ENCODE peak calls at places on chromosomes 6 and 20, in four cellular contexts. H is uterus, U is IMR-90, O is A549. I is an unnamed sample.

GRCh38 chr6:39361657-39362486 is 39.4 kb upstream of the KCNK16 start:
- DNase-seq in H (peak; percentile 47), U (peak; percentile 58), O (peak; percentile 51), I (peak; percentile 41)

GRCh38 chr6:35497571-35498406 is 910 bp upstream of the TEAD3 start:
- DNase-seq in U (peak; percentile 75), H (peak; percentile 85), O (peak; percentile 39), I (peak; percentile 71)

GRCh38 chr6:148285205-148285604 is 57.4 kb upstream of the SASH1 start:
- DNase-seq in U (no peak), H (no peak), O (no peak), I (no peak)

GRCh38 chr6:135212935-135213334 is 31.8 kb downstream of the MYB start:
- DNase-seq in U (peak; percentile 75), H (no peak), O (no peak), I (no peak)

GRCh38 chr6:140602431-140602836 is 1228.0 kb upstream of the CITED2 start:
- DNase-seq in O (no peak), H (no peak), U (no peak), I (no peak)

GRCh38 chr20:54116550-54117235 is 46.3 kb upstream of the BCAS1 start:
- DNase-seq in U (no peak), O (no peak), H (no peak), I (no peak)

GRCh38 chr6:26388441-26388840 is 5.5 kb downstream of the BTN2A2 start:
- DNase-seq in H (no peak), U (peak; percentile 71), O (no peak), I (no peak)

GRCh38 chr6:109446072-109446471 is 5.5 kb downstream of the SMPD2 start:
- DNase-seq in H (no peak), O (no peak), U (no peak), I (no peak)

GRCh38 chr6:75124983-75125382 is 80.9 kb downstream of the COL12A1 start:
- DNase-seq in H (no peak), U (peak; percentile 49), O (no peak), I (no peak)

GRCh38 chr6:2770171-2770570 is 5.0 kb downstream of the WRNIP1 start:
- DNase-seq in H (no peak), U (no peak), O (no peak), I (no peak)

GRCh38 chr20:44593721-44594120 is 11.3 kb downstream of the PKIG start:
- DNase-seq in O (no peak), H (no peak), U (no peak), I (no peak)

GRCh38 chr6:27582928-27583725 is 110.2 kb upstream of the ZNF184 start:
- DNase-seq in U (peak; percentile 71), O (peak; percentile 73), H (no peak), I (no peak)

GRCh38 chr6:16305788-16306187 is 67.4 kb downstream of the GMPR start:
- DNase-seq in U (no peak), H (no peak), O (no peak), I (no peak)
- H3K27ac ChIP-seq in U (no peak overlapping the region), H (no peak overlapping the region), O (no peak overlapping the region), I (no peak overlapping the region)

DNA sequence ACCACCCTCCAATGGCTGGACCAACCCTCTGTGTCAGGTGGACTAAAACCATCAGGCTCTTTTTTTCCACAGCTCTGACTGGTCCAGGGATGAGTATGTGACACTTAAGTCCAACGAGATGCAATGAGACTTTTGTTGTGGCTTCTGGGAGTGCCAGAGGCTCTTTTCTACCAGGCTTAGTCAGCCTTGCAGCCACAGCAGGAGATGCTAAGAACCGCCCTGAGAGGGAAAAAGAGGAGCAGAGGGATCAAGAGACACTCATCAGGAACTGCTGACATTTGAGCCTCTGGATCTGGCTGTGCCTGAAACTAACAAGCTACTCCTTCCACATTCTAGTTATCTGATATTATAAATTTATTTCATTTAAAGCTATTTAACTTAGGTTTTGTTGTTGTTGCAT is 270.9 kb upstream of the SULF2 start:
- DNase-seq in H (no peak), U (no peak), O (no peak), I (no peak)
- TF ChIP-seq POLR2A in H (no peak), U (no peak), O (no peak), I (no peak)

GRCh38 chr6:153043719-153044118 is 41.2 kb upstream of the MTRF1L start:
- DNase-seq in H (no peak), O (no peak), U (no peak), I (no peak)

GRCh38 chr6:153045271-153045670 is 42.8 kb upstream of the MTRF1L start:
- DNase-seq in O (no peak), H (no peak), U (no peak), I (no peak)

GRCh38 chr6:153047386-153047785 is 44.9 kb upstream of the MTRF1L start:
- DNase-seq in H (no peak), O (no peak), U (no peak), I (no peak)

GRCh38 chr6:153048631-153049030 is 46.1 kb upstream of the MTRF1L start:
- DNase-seq in U (no peak), O (no peak), H (no peak), I (no peak)

DNA sequence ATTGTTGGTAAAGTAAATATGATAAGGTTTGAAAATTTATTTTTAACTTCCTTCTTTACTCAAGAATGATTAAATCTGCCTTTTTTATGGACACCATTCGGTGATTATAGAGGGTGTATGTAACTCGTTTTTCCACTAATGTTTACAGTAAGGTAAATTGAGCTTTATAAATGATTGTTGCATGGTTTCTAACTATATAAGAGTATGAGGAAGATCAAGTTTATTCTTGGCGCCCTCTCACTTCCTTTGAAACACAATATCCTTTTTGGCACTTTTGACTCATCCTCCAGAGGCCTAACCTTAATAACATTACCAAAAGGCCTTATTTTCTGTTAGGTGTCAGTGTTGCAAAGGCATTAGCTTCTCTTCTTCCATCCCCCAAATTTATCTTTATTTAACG is 41.8 kb upstream of the MTRF1L start:
- DNase-seq in H (no peak), U (no peak), O (no peak), I (no peak)
- H3K27ac ChIP-seq in H (no peak overlapping the region), U (no peak overlapping the region), O (no peak overlapping the region), I (no peak overlapping the region)

GRCh38 chr6:138692978-138693909 is 80.3 kb upstream of the CCDC28A start:
- DNase-seq in U (peak; percentile 57), H (peak; percentile 39), O (peak; percentile 69), I (peak; percentile 48)
- TF ChIP-seq POLR2A in U (no peak), H (peak; percentile 32), O (peak; percentile 38), I (no peak)

I was measured in breast epithelium.